ENCODE peak calls at places on chromosomes 11 and 22, in six cellular contexts. T is effector memory CD4-positive, alpha-beta T cell; X is naive thymus-derived CD4-positive, alpha-beta T cell; P is cardiac muscle cell; Y is thoracic aorta; G is mammary epithelial cell. R is an unnamed sample.

GRCh38 chr11:5486421-5486820 is 2.1 kb upstream of the OR52D1 start:
- DNase-seq in T (no peak), X (no peak), P (no peak), Y (no peak), G (no peak), R (no peak)

GRCh38 chr11:117316197-117316961 is at the start of gene BACE1:
- DNase-seq in T (no peak), X (no peak), P (peak; percentile 91), Y (peak; percentile 33), G (peak; percentile 77), R (peak; percentile 76)

GRCh38 chr11:2927851-2928604 is 1.2 kb downstream of the PHLDA2 start:
- DNase-seq in T (no peak), X (no peak), P (peak; percentile 38), Y (no peak), G (peak; percentile 48), R (no peak)

GRCh38 chr11:97269527-97269926 is 879.7 kb downstream of the JRKL start:
- DNase-seq in T (no peak), X (no peak), P (peak; percentile 6), Y (no peak), G (peak; percentile 4), R (no peak)

GRCh38 chr11:19374189-19374588 is 133.4 kb upstream of the E2F8 start:
- DNase-seq in T (no peak), X (no peak), P (peak; percentile 75), Y (no peak), G (peak; percentile 93), R (no peak)

GRCh38 chr11:128451651-128452470 is 135.5 kb downstream of the ETS1 start:
- DNase-seq in T (no peak), X (no peak), P (peak; percentile 92), Y (no peak), G (peak; percentile 44), R (peak; percentile 55)

GRCh38 chr11:19652976-19653375 is 59.7 kb upstream of the NAV2 start:
- DNase-seq in T (no peak), X (no peak), P (no peak), Y (no peak), G (no peak), R (no peak)

GRCh38 chr11:122741613-122742012 is 86.1 kb downstream of the UBASH3B start:
- DNase-seq in T (no peak), X (no peak), P (peak; percentile 82), Y (no peak), G (no peak), R (no peak)

GRCh38 chr11:89168396-89168795 is 9.3 kb upstream of the TYR start:
- DNase-seq in T (no peak), X (no peak), P (peak; percentile 19), Y (no peak), G (no peak), R (no peak)

GRCh38 chr11:36451681-36452080 is 58.4 kb downstream of the TRAF6 start:
- DNase-seq in T (no peak), X (no peak), P (no peak), Y (no peak), G (no peak), R (no peak)

GRCh38 chr11:62789576-62789975 is 2.2 kb downstream of the TMEM223 start:
- DNase-seq in T (no peak), X (no peak), P (no peak), Y (no peak), G (no peak), R (peak; percentile 58)

GRCh38 chr22:46547179-46547882 is 9.9 kb upstream of the CELSR1 start:
- DNase-seq in T (no peak), X (no peak), P (peak; percentile 72), Y (no peak), G (peak; percentile 89), R (no peak)

GRCh38 chr11:32794439-32794838 is at the start of gene CCDC73:
- DNase-seq in T (no peak), X (no peak), P (no peak), Y (no peak), G (no peak), R (no peak)

GRCh38 chr11:103730151-103730940 is 306.1 kb upstream of the DDI1 start:
- DNase-seq in T (no peak), X (no peak), P (peak; percentile 66), Y (no peak), G (peak; percentile 9), R (no peak)

GRCh38 chr11:94623120-94623735 is 56.1 kb downstream of the PIWIL4 start:
- DNase-seq in T (no peak), X (peak; percentile 33), P (peak; percentile 87), Y (no peak), G (peak; percentile 70), R (no peak)

GRCh38 chr22:46586531-46587011 is 33.6 kb upstream of the GRAMD4 start:
- DNase-seq in T (no peak), X (no peak), P (no peak), Y (no peak), G (no peak), R (no peak)

DNA sequence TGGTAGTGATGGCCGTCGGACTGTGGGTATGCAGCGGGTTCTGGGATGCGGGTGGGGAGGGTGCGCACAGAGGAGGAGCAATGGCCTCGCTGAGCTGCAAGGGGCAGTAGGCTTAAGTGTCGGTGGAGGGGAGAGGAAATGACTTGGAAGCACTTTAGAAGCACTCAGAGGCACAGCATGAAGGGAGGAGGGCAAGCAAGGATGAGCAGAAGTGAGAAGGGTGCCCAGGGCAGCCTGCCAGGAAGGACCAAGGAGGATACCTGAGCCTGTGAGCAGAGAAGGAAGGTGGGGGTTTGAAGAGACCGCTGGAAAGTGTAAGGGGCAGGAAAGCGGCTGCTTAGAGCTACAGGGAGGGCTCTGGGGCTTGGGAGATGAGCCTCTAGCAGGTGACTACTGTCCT is 330 bp downstream of the SLC5A1 start:
- DNase-seq in T (no peak), X (no peak), P (no peak), Y (no peak), G (no peak), R (no peak)
- H3K27ac ChIP-seq in T (no peak overlapping the region), X (no peak overlapping the region), P (no peak overlapping the region), Y (no peak overlapping the region), G (no peak overlapping the region), R (no peak overlapping the region)

GRCh38 chr11:44885065-44885777 is 65.5 kb downstream of the TP53I11 start:
- DNase-seq in T (no peak), X (no peak), P (no peak), Y (no peak), G (no peak), R (no peak)

GRCh38 chr11:44885919-44886318 is 64.8 kb downstream of the TP53I11 start:
- DNase-seq in T (no peak), X (no peak), P (no peak), Y (no peak), G (no peak), R (no peak)

GRCh38 chr11:44884056-44884455 is 66.6 kb downstream of the TP53I11 start:
- DNase-seq in T (no peak), X (no peak), P (no peak), Y (no peak), G (no peak), R (no peak)

GRCh38 chr11:44880953-44881352 is 69.7 kb downstream of the TP53I11 start:
- DNase-seq in T (no peak), X (no peak), P (no peak), Y (no peak), G (no peak), R (no peak)

DNA sequence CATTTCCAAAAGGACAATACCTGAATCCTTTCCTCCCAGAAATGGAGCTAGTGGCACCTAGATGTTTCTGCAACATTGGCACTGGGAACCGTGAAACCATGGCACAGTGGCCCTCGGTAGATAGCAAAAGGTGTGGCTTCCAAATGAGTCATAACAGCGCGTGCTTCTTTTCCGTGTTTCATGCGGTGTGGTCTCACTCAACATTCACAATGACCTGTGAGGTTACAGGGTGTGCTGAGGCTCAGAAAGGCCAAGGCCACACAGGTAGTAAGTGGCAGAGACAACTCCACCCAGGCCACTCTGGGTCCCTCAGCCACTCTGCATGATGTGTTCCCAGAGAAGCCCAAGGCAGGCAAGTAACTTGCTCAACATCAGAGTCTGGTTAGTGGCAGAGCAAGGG is 67.4 kb downstream of the TP53I11 start:
- DNase-seq in T (no peak), X (no peak), P (no peak), Y (no peak), G (no peak), R (no peak)
- H3K27ac ChIP-seq in T (no peak overlapping the region), X (no peak overlapping the region), P (no peak overlapping the region), Y (no peak overlapping the region), G (no peak overlapping the region), R (no peak overlapping the region)

GRCh38 chr11:112963368-112963955 is 2.2 kb downstream of the NCAM1 start:
- DNase-seq in T (no peak), X (no peak), P (no peak), Y (no peak), G (no peak), R (no peak)
- H3K27ac ChIP-seq in T (no peak overlapping the region), X (no peak overlapping the region), P (no peak overlapping the region), Y (no peak overlapping the region), G (no peak overlapping the region), R (peak overlapping the region; percentile 73)

GRCh38 chr11:15446315-15446714 is 331.6 kb downstream of the INSC start:
- DNase-seq in T (no peak), X (no peak), P (no peak), Y (no peak), G (no peak), R (no peak)
- H3K27ac ChIP-seq in T (no peak overlapping the region), X (no peak overlapping the region), P (no peak overlapping the region), Y (no peak overlapping the region), G (no peak overlapping the region), R (no peak overlapping the region)